ENCODE peak calls at places on chromosomes 13 and 19, in five cellular contexts. O, Q, B, N and F are unnamed samples.

GRCh38 chr19:10142701-10143375 is 23.1 kb upstream of the EIF3G start:
- DNase-seq in N (no peak), O (no peak), B (no peak), Q (no peak), F (no peak)

GRCh38 chr13:95128045-95128643 is 173.1 kb downstream of the ABCC4 start:
- DNase-seq in O (peak; percentile 10), N (no peak), B (peak; percentile 12), Q (peak; percentile 76), F (no peak)

GRCh38 chr19:37972803-37973202 is 65.8 kb downstream of the SIPA1L3 start:
- DNase-seq in O (no peak), N (no peak), B (no peak), Q (no peak), F (no peak)

GRCh38 chr13:101829484-101829883 is 377.0 kb downstream of the ITGBL1 start:
- DNase-seq in B (no peak), O (no peak), Q (no peak), N (no peak), F (no peak)

GRCh38 chr13:88840085-88840484 is 1168.9 kb downstream of the SLITRK5 start:
- DNase-seq in O (no peak), Q (no peak), B (no peak), N (no peak), F (no peak)

GRCh38 chr19:43751466-43752220 is 3.1 kb downstream of the SMG9 start:
- DNase-seq in N (no peak), Q (no peak), O (no peak), B (no peak), F (no peak)

GRCh38 chr19:41546386-41546789 is 29.6 kb upstream of the CEACAM21 start:
- DNase-seq in B (no peak), N (no peak), O (no peak), Q (no peak), F (peak; percentile 37)

GRCh38 chr19:21396893-21397572 is at the start of gene ZNF493:
- DNase-seq in B (peak; percentile 95), N (peak; percentile 86), O (no peak), Q (peak; percentile 92), F (peak; percentile 96)

GRCh38 chr19:4347521-4347920 is 4.2 kb downstream of the MPND start:
- DNase-seq in O (no peak), Q (no peak), B (no peak), N (no peak), F (no peak)

GRCh38 chr13:26749285-26749684 is 11.3 kb downstream of the GPR12 start:
- DNase-seq in B (no peak), N (no peak), Q (no peak), O (no peak), F (no peak)

GRCh38 chr13:31172535-31172934 is 10.8 kb upstream of the HSPH1 start:
- DNase-seq in O (peak; percentile 27), N (no peak), Q (peak; percentile 66), B (peak; percentile 94), F (no peak)

GRCh38 chr13:19596960-19597361 is 35.6 kb upstream of the TPTE2 start:
- DNase-seq in B (peak; percentile 96), O (peak; percentile 68), Q (no peak), N (no peak), F (peak; percentile 71)

GRCh38 chr13:31755803-31756212 is 16.5 kb downstream of the RXFP2 start:
- DNase-seq in O (no peak), N (no peak), B (no peak), Q (no peak), F (no peak)

GRCh38 chr19:14187586-14187985 is 18.4 kb downstream of the ADGRL1 start:
- DNase-seq in Q (no peak), B (no peak), N (no peak), O (no peak), F (peak; percentile 73)

GRCh38 chr13:43042410-43042921 is 19.1 kb downstream of the DNAJC15 start:
- DNase-seq in N (no peak), B (no peak), Q (no peak), O (no peak), F (no peak)

GRCh38 chr19:3851254-3852176 is 17.3 kb downstream of the ZFR2 start:
- DNase-seq in O (no peak), B (no peak), Q (no peak), N (no peak), F (no peak)

GRCh38 chr13:110714798-110715394 is 1.4 kb downstream of the ING1 start:
- DNase-seq in N (no peak), Q (no peak), O (no peak), B (peak; percentile 20), F (peak; percentile 72)

GRCh38 chr19:40023969-40024368 is 27.1 kb downstream of the ZNF546 start:
- DNase-seq in Q (no peak), B (no peak), N (no peak), O (no peak), F (no peak)

GRCh38 chr13:73984949-73985691 is 149.1 kb downstream of the KLF12 start:
- DNase-seq in B (no peak), O (no peak), Q (no peak), N (no peak), F (no peak)

GRCh38 chr13:61052175-61052574 is 363.5 kb downstream of the PCDH20 start:
- DNase-seq in N (no peak), O (no peak), B (no peak), Q (no peak), F (peak; percentile 4)

GRCh38 chr13:80783926-80784325 is 443.0 kb upstream of the SPRY2 start:
- DNase-seq in Q (no peak), B (no peak), O (no peak), N (no peak), F (no peak)

GRCh38 chr19:28883241-28883693 is 329.7 kb downstream of the UQCRFS1 start:
- DNase-seq in N (no peak), Q (no peak), B (no peak), O (no peak), F (no peak)

GRCh38 chr13:71634605-71635443 is 232.2 kb downstream of the DACH1 start:
- DNase-seq in N (no peak), O (no peak), B (no peak), Q (no peak), F (no peak)

GRCh38 chr13:86846501-86846900 is 824.7 kb upstream of the SLITRK5 start:
- DNase-seq in B (no peak), Q (no peak), N (no peak), O (no peak), F (no peak)

GRCh38 chr13:45242070-45242469 is 41.2 kb upstream of the KCTD4 start:
- DNase-seq in B (no peak), Q (peak; percentile 71), N (no peak), O (no peak), F (no peak)

GRCh38 chr13:82803341-82803740 is 1078.9 kb downstream of the SLITRK1 start:
- DNase-seq in B (no peak), O (no peak), N (no peak), Q (no peak), F (no peak)

GRCh38 chr19:48636859-48637448 is at the start of gene DBP:
- DNase-seq in B (no peak), Q (no peak), N (no peak), O (peak; percentile 79), F (no peak)

GRCh38 chr13:76820759-76821158 is 65.4 kb downstream of the KCTD12 start:
- DNase-seq in B (no peak), O (no peak), N (no peak), Q (no peak), F (no peak)

GRCh38 chr19:39733841-39734240 is 4.0 kb downstream of the CLC start:
- DNase-seq in N (no peak), B (no peak), O (no peak), Q (no peak), F (no peak)

DNA sequence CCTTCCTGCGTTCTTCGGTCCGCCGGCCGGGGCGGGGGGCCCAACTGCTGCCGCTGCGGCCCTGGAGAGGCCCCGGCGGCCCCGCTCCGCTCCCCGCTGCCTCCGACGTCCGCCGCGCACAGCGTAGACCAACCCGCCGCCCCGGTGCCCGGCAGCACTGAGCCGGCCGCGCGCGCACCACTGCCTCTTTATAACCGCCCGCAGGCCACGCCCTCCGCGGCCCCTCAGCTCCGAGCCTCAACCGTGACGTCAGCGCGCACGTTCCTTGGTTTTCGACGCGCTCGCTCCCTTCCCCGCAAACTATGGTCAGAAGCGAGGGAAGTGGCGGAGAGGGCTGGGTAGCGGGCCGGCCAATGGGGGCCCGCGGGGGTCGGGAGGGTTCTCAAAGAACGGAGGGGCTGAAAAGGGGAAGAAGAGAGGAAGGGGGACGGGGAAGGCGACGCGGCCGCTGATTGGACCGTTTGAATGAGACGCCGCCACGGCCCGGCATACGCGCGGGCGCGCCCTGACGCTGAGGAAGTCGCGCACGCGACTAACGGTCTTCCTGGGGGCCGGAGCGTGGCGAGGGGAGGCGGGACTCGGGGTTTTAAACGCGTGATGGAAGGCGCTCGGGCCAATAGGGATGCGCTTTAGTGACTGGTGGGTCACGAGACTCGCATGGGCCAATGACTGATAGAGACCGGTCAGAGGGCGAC is at the start of gene UBE2S:
- DNase-seq in Q (peak; percentile 100), O (peak; percentile 100), N (peak; percentile 97), B (peak; percentile 83), F (peak; percentile 98)
- TF ChIP-seq POLR2A in Q (peak; percentile 98), O (peak; percentile 99), N (peak; percentile 97), B (peak; percentile 94), F (peak; percentile 95)

DNA sequence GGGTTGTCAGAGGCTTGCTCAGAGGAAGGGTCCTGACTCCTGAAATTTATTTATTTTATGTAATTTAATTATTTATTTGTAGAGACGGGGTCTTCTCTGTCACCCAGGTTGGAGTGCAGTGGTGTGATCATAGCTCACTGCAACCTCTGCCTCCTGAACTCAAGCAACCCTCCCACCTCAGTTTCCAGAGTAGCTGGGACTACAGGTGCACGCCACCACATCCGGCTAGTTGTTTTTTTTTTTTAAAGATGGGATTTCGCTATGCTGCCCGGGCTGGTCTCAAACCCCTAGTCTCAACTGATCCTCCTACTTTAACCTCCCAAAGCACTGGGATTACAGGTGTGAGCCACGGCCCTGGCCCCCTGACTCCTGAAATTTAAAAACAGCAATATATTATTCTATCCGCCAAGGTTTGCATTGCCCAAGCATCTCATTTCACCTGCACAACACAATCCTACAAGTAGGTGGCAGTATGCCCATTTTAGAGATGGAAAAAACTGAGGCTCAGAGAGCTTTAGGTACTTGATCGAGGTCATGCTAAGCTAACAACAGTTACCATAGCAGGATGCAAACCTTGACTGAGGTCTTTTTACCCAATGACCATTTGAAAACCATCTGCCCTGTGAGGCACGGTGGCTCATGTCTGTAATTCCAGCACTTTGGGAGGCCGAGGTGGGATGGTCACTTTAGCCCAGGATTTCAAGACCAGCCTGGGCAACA is 18.1 kb downstream of the ARHGEF18 start:
- DNase-seq in O (peak; percentile 41), B (peak; percentile 16), N (no peak), Q (peak; percentile 32), F (peak; percentile 71)
- TF ChIP-seq MYC in O (no peak), B (no peak), N (no peak), Q (no peak), F (no peak)

GRCh38 chr19:17107546-17108452 is 32.2 kb downstream of the MYO9B start:
- DNase-seq in O (peak; percentile 95), N (no peak), Q (peak; percentile 96), B (peak; percentile 16), F (peak; percentile 95)
- TF ChIP-seq POLR2A in O (no peak), N (no peak), Q (no peak), B (no peak), F (no peak)

DNA sequence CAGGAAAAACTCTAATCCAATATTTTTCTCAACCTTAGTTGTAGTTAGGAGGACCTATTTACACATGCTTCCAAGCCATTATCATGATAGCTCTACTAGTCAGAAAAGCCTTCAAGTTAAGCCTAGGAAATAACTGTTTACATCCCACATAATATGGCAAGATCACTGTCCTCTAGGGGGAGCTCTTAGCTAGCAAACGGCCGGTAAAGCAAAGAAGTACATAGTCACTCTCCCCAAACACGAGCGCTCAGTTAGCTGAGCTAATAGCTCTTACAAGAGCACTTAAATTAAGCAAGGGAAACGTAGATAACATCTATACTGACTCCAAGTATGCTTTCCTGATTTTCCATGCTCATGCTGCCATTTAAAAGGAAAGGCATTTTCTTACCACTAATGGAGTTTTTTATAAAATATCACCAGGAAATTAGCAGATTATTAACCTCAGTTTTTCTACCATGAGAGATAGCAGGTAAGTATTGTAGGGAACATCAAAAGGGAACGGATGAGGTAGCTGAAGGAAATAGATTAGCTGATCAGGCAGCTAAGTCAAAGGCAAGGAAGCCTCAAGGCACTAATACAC is 100.6 kb upstream of the PABPC3 start:
- DNase-seq in B (peak; percentile 75), O (peak; percentile 56), Q (peak; percentile 68), N (no peak), F (peak; percentile 88)
- TF ChIP-seq MYC in B (no peak), O (no peak), Q (no peak), N (no peak), F (no peak)